ENCODE peak calls at places on chromosomes 4 and X, in seven cellular contexts. One of them, this sample, is unnamed.

GRCh38 chrX:1126738-1127137 is 85.7 kb downstream of the CRLF2 start:
- DNase-seq in ascending aorta: no peak
- DNase-seq in kidney: no peak
- DNase-seq in SK-N-SH: no peak
- DNase-seq in psoas muscle: no peak
- DNase-seq in fibroblast of lung: no peak
- DNase-seq in Peyer's patch: peak; percentile 25
- DNase-seq in this sample: no peak

GRCh38 chr4:100657187-100657586 is 139.4 kb upstream of the EMCN start:
- DNase-seq in SK-N-SH: no peak
- DNase-seq in kidney: no peak
- DNase-seq in psoas muscle: no peak
- DNase-seq in Peyer's patch: no peak
- DNase-seq in fibroblast of lung: no peak
- DNase-seq in ascending aorta: no peak
- DNase-seq in this sample: peak; percentile 76

GRCh38 chrX:39811391-39811790 is 286.4 kb downstream of the BCOR start:
- DNase-seq in fibroblast of lung: no peak
- DNase-seq in Peyer's patch: no peak
- DNase-seq in ascending aorta: no peak
- DNase-seq in SK-N-SH: no peak
- DNase-seq in kidney: no peak
- DNase-seq in psoas muscle: no peak
- DNase-seq in this sample: no peak

GRCh38 chr4:136400829-136401228 is 1131.5 kb downstream of the PCDH18 start:
- DNase-seq in fibroblast of lung: peak; percentile 4
- DNase-seq in kidney: no peak
- DNase-seq in ascending aorta: no peak
- DNase-seq in Peyer's patch: no peak
- DNase-seq in SK-N-SH: peak; percentile 8
- DNase-seq in psoas muscle: no peak
- DNase-seq in this sample: no peak

GRCh38 chr4:170887396-170887795 is 797.6 kb upstream of the AADAT start:
- DNase-seq in kidney: no peak
- DNase-seq in ascending aorta: no peak
- DNase-seq in Peyer's patch: no peak
- DNase-seq in fibroblast of lung: no peak
- DNase-seq in psoas muscle: no peak
- DNase-seq in SK-N-SH: no peak
- DNase-seq in this sample: no peak

GRCh38 chrX:52979993-52980392 is 21.7 kb upstream of the FAM156A start:
- DNase-seq in psoas muscle: no peak
- DNase-seq in kidney: no peak
- DNase-seq in ascending aorta: no peak
- DNase-seq in fibroblast of lung: no peak
- DNase-seq in SK-N-SH: no peak
- DNase-seq in Peyer's patch: no peak
- DNase-seq in this sample: peak; percentile 9

GRCh38 chrX:54044877-54045328 is 630 bp upstream of the PHF8 start:
- DNase-seq in psoas muscle: no peak
- DNase-seq in Peyer's patch: no peak
- DNase-seq in ascending aorta: no peak
- DNase-seq in fibroblast of lung: no peak
- DNase-seq in kidney: no peak
- DNase-seq in SK-N-SH: peak; percentile 6
- DNase-seq in this sample: no peak

GRCh38 chr4:159297088-159297487 is 194.2 kb downstream of the RAPGEF2 start:
- DNase-seq in fibroblast of lung: peak; percentile 33
- DNase-seq in ascending aorta: no peak
- DNase-seq in psoas muscle: no peak
- DNase-seq in Peyer's patch: no peak
- DNase-seq in kidney: no peak
- DNase-seq in SK-N-SH: no peak
- DNase-seq in this sample: no peak

GRCh38 chr4:150072906-150073714 is 5.1 kb upstream of the DCLK2 start:
- DNase-seq in fibroblast of lung: peak; percentile 95
- DNase-seq in Peyer's patch: no peak
- DNase-seq in kidney: no peak
- DNase-seq in SK-N-SH: no peak
- DNase-seq in ascending aorta: no peak
- DNase-seq in psoas muscle: no peak
- DNase-seq in this sample: no peak

DNA sequence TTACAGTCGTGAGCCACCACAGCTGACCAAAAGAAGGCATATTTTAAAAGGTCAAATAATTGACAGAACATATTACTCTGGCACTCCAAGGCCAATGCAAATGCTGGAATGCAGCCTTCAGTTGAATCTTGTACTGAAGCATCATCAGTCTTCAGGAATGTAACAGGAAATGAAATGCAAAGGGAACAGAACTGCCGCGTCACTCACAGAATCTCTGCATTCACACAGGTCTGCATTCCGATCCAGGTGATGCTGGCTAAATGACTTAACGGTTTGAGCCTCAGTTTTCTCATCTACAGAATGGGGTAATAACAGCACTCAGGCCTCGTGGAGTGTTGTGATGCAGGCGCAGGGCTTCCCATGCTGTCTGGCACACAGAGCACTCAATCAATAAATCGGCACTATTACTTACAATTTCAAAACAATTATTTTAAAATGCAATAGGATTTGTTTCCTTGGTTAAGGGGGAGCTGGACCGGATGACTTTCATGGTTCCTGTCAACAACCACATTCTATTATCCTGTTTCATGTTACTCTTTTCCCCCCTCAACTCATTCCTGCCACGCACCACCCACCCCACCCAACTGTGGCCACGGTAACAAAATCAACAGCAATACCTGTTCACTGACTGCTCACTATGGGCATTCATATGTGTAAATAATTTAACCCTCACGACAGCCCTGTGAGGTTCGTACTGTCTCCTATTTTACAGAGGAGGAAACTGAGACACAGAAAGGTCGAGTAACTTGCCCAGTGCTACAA is 32.5 kb downstream of the IGFBP7 start:
- DNase-seq in kidney: no peak
- DNase-seq in ascending aorta: no peak
- DNase-seq in Peyer's patch: no peak
- DNase-seq in SK-N-SH: no peak
- DNase-seq in fibroblast of lung: no peak
- DNase-seq in psoas muscle: no peak
- DNase-seq in this sample: no peak
- H3K27ac ChIP-seq in kidney: peak overlapping the region; percentile 85
- H3K27ac ChIP-seq in ascending aorta: peak overlapping the region; percentile 95
- H3K27ac ChIP-seq in Peyer's patch: no peak overlapping the region
- H3K27ac ChIP-seq in SK-N-SH: peak overlapping the region; percentile 91
- H3K27ac ChIP-seq in fibroblast of lung: peak overlapping the region; percentile 6
- H3K27ac ChIP-seq in psoas muscle: no peak overlapping the region
- H3K27ac ChIP-seq in this sample: peak overlapping the region; percentile 95

GRCh38 chr4:7908668-7909067 is 31.0 kb downstream of the AFAP1 start:
- DNase-seq in ascending aorta: no peak
- DNase-seq in Peyer's patch: no peak
- DNase-seq in SK-N-SH: no peak
- DNase-seq in psoas muscle: no peak
- DNase-seq in fibroblast of lung: no peak
- DNase-seq in kidney: no peak
- DNase-seq in this sample: no peak
- H3K4me3 ChIP-seq in ascending aorta: no peak overlapping the region
- H3K4me3 ChIP-seq in Peyer's patch: no peak overlapping the region
- H3K4me3 ChIP-seq in SK-N-SH: no peak overlapping the region
- H3K4me3 ChIP-seq in psoas muscle: no peak overlapping the region
- H3K4me3 ChIP-seq in fibroblast of lung: no peak overlapping the region
- H3K4me3 ChIP-seq in kidney: no peak overlapping the region
- H3K4me3 ChIP-seq in this sample: no peak overlapping the region

DNA sequence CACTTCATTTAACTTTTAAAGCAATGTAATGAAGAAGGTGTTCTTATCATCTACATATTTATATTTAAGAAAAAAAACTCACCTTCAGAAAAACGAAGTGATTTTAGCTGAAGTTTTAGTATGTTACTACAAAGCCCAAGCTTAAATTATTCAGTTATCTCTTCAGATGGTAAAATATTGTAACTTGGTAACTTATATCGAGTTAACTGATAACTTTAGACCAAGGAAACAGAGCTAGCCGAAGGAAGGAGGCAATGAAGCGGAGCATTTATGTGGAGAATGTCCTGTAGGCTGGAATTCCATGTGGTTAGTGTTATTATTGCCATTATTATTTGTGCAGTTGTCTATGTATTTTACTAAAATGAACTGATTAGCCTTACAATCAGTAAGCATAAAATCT is 1102.1 kb upstream of the LCORL start:
- DNase-seq in ascending aorta: no peak
- DNase-seq in kidney: no peak
- DNase-seq in Peyer's patch: no peak
- DNase-seq in psoas muscle: no peak
- DNase-seq in fibroblast of lung: no peak
- DNase-seq in SK-N-SH: no peak
- DNase-seq in this sample: no peak
- H3K9me3 ChIP-seq in ascending aorta: no peaks in the 10 kb centered on the region
- H3K9me3 ChIP-seq in kidney: no peaks in the 10 kb centered on the region
- H3K9me3 ChIP-seq in Peyer's patch: no peaks in the 10 kb centered on the region
- H3K9me3 ChIP-seq in psoas muscle: no peaks in the 10 kb centered on the region
- H3K9me3 ChIP-seq in fibroblast of lung: no peaks in the 10 kb centered on the region
- H3K9me3 ChIP-seq in SK-N-SH: no peaks in the 10 kb centered on the region
- H3K9me3 ChIP-seq in this sample: no peaks in the 10 kb centered on the region

DNA sequence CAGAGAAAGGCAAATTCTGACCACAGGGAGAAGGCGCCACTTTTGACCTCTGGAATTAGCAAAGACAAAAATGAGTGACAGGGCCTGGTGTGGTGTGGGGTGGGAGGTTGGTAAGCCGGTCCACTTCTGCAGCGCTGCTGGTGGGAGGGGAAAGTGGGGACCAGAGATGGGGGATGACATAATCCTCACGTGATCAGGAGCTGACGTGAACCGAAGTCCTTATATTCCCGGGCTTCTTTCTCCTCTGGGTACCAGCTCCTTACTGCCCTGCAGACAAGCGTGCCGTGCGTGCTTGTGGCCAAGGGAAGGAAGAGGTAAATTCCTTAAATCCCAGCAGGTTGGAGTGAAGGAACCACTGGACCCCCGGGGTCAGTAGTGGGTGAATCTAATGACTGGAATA is at the start of gene TCEAL7:
- DNase-seq in psoas muscle: no peak
- DNase-seq in Peyer's patch: no peak
- DNase-seq in ascending aorta: no peak
- DNase-seq in SK-N-SH: peak; percentile 81
- DNase-seq in kidney: no peak
- DNase-seq in fibroblast of lung: peak; percentile 61
- DNase-seq in this sample: no peak
- H3K27ac ChIP-seq in psoas muscle: no peak within 1 kb of the TSS
- H3K27ac ChIP-seq in Peyer's patch: no peak within 1 kb of the TSS
- H3K27ac ChIP-seq in ascending aorta: no peak within 1 kb of the TSS
- H3K27ac ChIP-seq in SK-N-SH: peak within 1 kb of the TSS; percentile 59
- H3K27ac ChIP-seq in kidney: no peak within 1 kb of the TSS
- H3K27ac ChIP-seq in fibroblast of lung: no peak within 1 kb of the TSS
- H3K27ac ChIP-seq in this sample: no peak within 1 kb of the TSS